ENCODE peak calls at places on chromosomes 6 and 20, in seven cellular contexts. Q, S, A, Z, E, G and T are unnamed samples.

GRCh38 chr20:38515631-38516030 is 43.0 kb downstream of the RALGAPB start:
- DNase-seq in Q (no peak), S (no peak), A (no peak), Z (no peak), E (no peak), G (no peak), T (no peak)

GRCh38 chr20:36628076-36628475 is 17.9 kb downstream of the SLA2 start:
- DNase-seq in Q (no peak), S (peak; percentile 41), A (no peak), Z (no peak), E (no peak), G (no peak), T (no peak)

GRCh38 chr6:150573041-150573681 is 26.5 kb upstream of the PLEKHG1 start:
- DNase-seq in Q (no peak), S (no peak), A (no peak), Z (no peak), E (peak; percentile 85), G (no peak), T (no peak)

GRCh38 chr6:624979-625378 is 31.9 kb downstream of the HUS1B start:
- DNase-seq in Q (no peak), S (peak; percentile 51), A (no peak), Z (peak; percentile 18), E (no peak), G (no peak), T (no peak)

GRCh38 chr6:151288711-151289398 is 49.1 kb downstream of the AKAP12 start:
- DNase-seq in Q (no peak), S (no peak), A (no peak), Z (no peak), E (no peak), G (no peak), T (no peak)

GRCh38 chr6:125957845-125958244 is 1.3 kb downstream of the HINT3 start:
- DNase-seq in Q (no peak), S (peak; percentile 65), A (no peak), Z (peak; percentile 50), E (no peak), G (no peak), T (peak; percentile 24)

GRCh38 chr6:167949121-167949684 is 48.3 kb upstream of the KIF25 start:
- DNase-seq in Q (no peak), S (no peak), A (no peak), Z (no peak), E (no peak), G (no peak), T (no peak)

GRCh38 chr20:49186535-49187329 is 1.4 kb downstream of the STAU1 start:
- DNase-seq in Q (peak; percentile 47), S (peak; percentile 62), A (no peak), Z (peak; percentile 52), E (peak; percentile 81), G (peak; percentile 58), T (peak; percentile 77)

GRCh38 chr6:150275489-150275888 is 93.3 kb upstream of the IYD start:
- DNase-seq in Q (no peak), S (no peak), A (no peak), Z (no peak), E (no peak), G (no peak), T (no peak)

GRCh38 chr6:47092249-47092648 is 50.1 kb upstream of the ADGRF1 start:
- DNase-seq in Q (no peak), S (no peak), A (no peak), Z (no peak), E (no peak), G (no peak), T (no peak)

GRCh38 chr20:17902531-17903083 is 66.0 kb downstream of the SNX5 start:
- DNase-seq in Q (no peak), S (no peak), A (no peak), Z (no peak), E (no peak), G (no peak), T (no peak)

GRCh38 chr6:1311400-1312192 is at the start of gene FOXQ1:
- DNase-seq in Q (no peak), S (peak; percentile 40), A (peak; percentile 21), Z (peak; percentile 66), E (peak; percentile 56), G (peak; percentile 57), T (peak; percentile 77)

GRCh38 chr20:2729791-2730190 is 37.2 kb downstream of the EBF4 start:
- DNase-seq in Q (no peak), S (peak; percentile 6), A (no peak), Z (no peak), E (no peak), G (no peak), T (no peak)

GRCh38 chr20:37263686-37264085 is 2.1 kb upstream of the GHRH start:
- DNase-seq in Q (no peak), S (no peak), A (no peak), Z (no peak), E (no peak), G (no peak), T (no peak)

DNA sequence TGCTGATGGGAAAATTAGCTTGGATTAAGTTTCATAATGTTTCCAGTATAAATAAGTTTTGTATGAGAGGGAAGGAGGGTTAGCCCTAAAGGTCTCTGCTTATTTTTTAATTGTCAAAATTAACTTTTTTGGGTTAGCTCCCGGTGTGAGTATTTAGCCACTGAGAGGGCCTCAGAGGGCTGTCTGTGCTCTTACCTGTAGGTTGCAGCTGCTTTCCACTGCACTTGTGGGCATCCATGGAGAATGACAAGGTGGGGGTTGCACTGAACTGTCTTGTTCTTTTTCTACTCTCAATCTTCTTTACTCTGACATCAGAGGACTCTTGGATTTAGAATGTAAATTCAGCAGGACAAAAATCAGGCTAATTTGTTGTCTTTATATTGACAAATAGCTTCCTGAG is 81.4 kb downstream of the CD164 start:
- DNase-seq in Q (no peak), S (no peak), A (no peak), Z (no peak), E (no peak), G (no peak), T (no peak)
- H3K4me1 ChIP-seq in Q (no peaks in the 10 kb centered on the region), S (no peaks in the 10 kb centered on the region), A (no peaks in the 10 kb centered on the region), Z (no peaks in the 10 kb centered on the region), E (peaks cover 43% of the 10 kb centered on the region), G (peaks cover 19% of the 10 kb centered on the region), T (peaks cover 5% of the 10 kb centered on the region)

GRCh38 chr20:41041693-41042092 is 13.1 kb downstream of the TOP1 start:
- DNase-seq in Q (no peak), S (no peak), A (no peak), Z (no peak), E (no peak), G (no peak), T (no peak)

GRCh38 chr20:41037172-41037571 is 8.6 kb downstream of the TOP1 start:
- DNase-seq in Q (no peak), S (no peak), A (no peak), Z (no peak), E (no peak), G (no peak), T (no peak)

GRCh38 chr20:41040855-41041254 is 12.2 kb downstream of the TOP1 start:
- DNase-seq in Q (no peak), S (no peak), A (no peak), Z (no peak), E (no peak), G (no peak), T (no peak)

GRCh38 chr20:41038149-41038877 is 9.7 kb downstream of the TOP1 start:
- DNase-seq in Q (no peak), S (no peak), A (no peak), Z (no peak), E (no peak), G (no peak), T (no peak)

DNA sequence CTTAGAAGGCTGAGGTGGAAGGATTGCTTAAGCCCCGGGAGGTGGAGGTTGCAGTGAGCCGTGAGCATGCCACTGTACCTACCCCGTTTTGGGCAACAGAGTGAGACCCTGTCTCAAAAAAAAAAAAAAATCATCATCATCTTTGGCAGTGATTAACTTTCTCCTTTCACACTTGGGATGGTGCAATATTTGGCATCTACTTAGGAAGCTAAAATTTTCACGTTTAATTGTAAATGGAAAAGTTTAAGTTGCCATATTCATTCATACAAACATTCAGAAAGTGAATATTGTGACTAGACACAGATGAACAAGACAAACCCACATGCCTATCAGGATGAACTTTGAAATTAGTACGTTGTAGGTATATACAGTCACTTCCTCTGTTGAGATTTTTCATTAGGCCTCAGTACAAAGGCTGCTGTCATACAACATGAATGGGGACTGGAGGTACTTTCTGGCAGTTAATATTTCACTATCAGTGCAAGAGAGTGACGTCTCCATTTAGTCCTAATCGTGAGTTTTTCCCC is 10.3 kb downstream of the TOP1 start:
- DNase-seq in Q (no peak), S (no peak), A (no peak), Z (peak; percentile 17), E (no peak), G (no peak), T (no peak)
- H3K4me1 ChIP-seq in Q (peaks cover 65% of the 10 kb centered on the region), S (peaks cover 11% of the 10 kb centered on the region), A (no peaks in the 10 kb centered on the region), Z (peaks cover 22% of the 10 kb centered on the region), E (peaks cover 100% of the 10 kb centered on the region), G (peaks cover 23% of the 10 kb centered on the region), T (peaks cover 10% of the 10 kb centered on the region)

GRCh38 chr6:15406452-15406851 is 160.6 kb downstream of the JARID2 start:
- DNase-seq in Q (no peak), S (no peak), A (no peak), Z (no peak), E (no peak), G (no peak), T (no peak)
- H3K4me1 ChIP-seq in Q (peaks cover 54% of the 10 kb centered on the region), S (peaks cover 6% of the 10 kb centered on the region), A (peaks cover 7% of the 10 kb centered on the region), Z (peaks cover 22% of the 10 kb centered on the region), E (peaks cover 92% of the 10 kb centered on the region), G (peaks cover 5% of the 10 kb centered on the region), T (peaks cover 29% of the 10 kb centered on the region)

DNA sequence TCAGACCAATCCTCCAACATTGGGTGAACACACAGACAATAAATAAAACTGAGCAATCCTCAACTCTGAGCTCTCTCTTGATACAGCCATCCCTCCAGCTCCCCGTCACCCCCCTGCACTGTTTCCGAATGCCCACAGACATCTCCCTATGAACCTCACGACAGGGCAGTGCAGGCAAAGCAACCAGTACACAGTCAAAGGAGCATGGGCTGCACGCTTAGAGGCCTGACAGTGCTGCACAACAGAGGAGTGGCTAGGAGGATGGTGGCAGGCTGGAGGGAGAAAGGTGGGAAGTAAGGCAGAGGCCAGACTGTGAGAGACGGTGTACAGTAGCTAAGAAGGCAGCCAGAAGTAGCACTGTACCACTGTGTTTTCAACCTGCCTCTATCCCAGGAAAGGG is 24.0 kb downstream of the FYN start:
- DNase-seq in Q (no peak), S (no peak), A (no peak), Z (no peak), E (no peak), G (no peak), T (no peak)
- H3K4me1 ChIP-seq in Q (peaks cover 98% of the 10 kb centered on the region), S (peaks cover 11% of the 10 kb centered on the region), A (no peaks in the 10 kb centered on the region), Z (no peaks in the 10 kb centered on the region), E (peaks cover 100% of the 10 kb centered on the region), G (peaks cover 5% of the 10 kb centered on the region), T (no peaks in the 10 kb centered on the region)

GRCh38 chr20:63746766-63747315 is 7.3 kb downstream of the SLC2A4RG start:
- DNase-seq in Q (no peak), S (no peak), A (no peak), Z (no peak), E (no peak), G (peak; percentile 54), T (no peak)

GRCh38 chr20:63745424-63745805 is 5.8 kb downstream of the SLC2A4RG start:
- DNase-seq in Q (no peak), S (no peak), A (no peak), Z (no peak), E (no peak), G (peak; percentile 31), T (no peak)

GRCh38 chr20:63744574-63745423 is 5.2 kb downstream of the SLC2A4RG start:
- DNase-seq in Q (no peak), S (no peak), A (no peak), Z (no peak), E (peak; percentile 75), G (peak; percentile 37), T (no peak)

GRCh38 chr20:63747622-63748355 is 8.2 kb downstream of the SLC2A4RG start:
- DNase-seq in Q (no peak), S (no peak), A (no peak), Z (no peak), E (peak; percentile 59), G (peak; percentile 40), T (no peak)

GRCh38 chr20:63745961-63746765 is 6.6 kb downstream of the SLC2A4RG start:
- DNase-seq in Q (no peak), S (no peak), A (no peak), Z (no peak), E (no peak), G (no peak), T (no peak)
- H3K4me1 ChIP-seq in Q (peaks cover 25% of the 10 kb centered on the region), S (peaks cover 5% of the 10 kb centered on the region), A (peaks cover 7% of the 10 kb centered on the region), Z (peaks cover 10% of the 10 kb centered on the region), E (peaks cover 72% of the 10 kb centered on the region), G (peaks cover 3% of the 10 kb centered on the region), T (peaks cover 8% of the 10 kb centered on the region)